ENCODE peak calls at places on chromosomes 16 and 17, in eight cellular contexts. S is CD8-positive, alpha-beta T cell; I is AG09319; A is ovary; E is Calu3; G is body of pancreas; F is WERI-Rb-1; B is HCT116. M is an unnamed sample.

GRCh38 chr16:10594312-10594950 is 14.0 kb upstream of the EMP2 start:
- DNase-seq in G (no peak), E (peak), I (no peak), S (no peak), F (no peak), B (no peak), A (no peak), M (no peak)

GRCh38 chr16:56990407-56991286 is 1.3 kb downstream of the NLRC5 start:
- DNase-seq in G (no peak), A (no peak), E (no peak), F (no peak), B (no peak), I (no peak), S (no peak), M (no peak)

GRCh38 chr17:77382966-77383612 is 242.3 kb downstream of the SEC14L1 start:
- DNase-seq in S (no peak), G (no peak), E (no peak), I (no peak), B (no peak), A (no peak), F (no peak), M (no peak)

GRCh38 chr16:46729326-46729995 is 18.7 kb downstream of the MYLK3 start:
- DNase-seq in F (no peak), G (no peak), B (no peak), E (no peak), S (no peak), I (no peak), A (no peak), M (no peak)

GRCh38 chr17:78739331-78739853 is 42.7 kb downstream of the CYTH1 start:
- DNase-seq in G (no peak), S (no peak), B (no peak), I (no peak), E (no peak), A (no peak), F (no peak), M (no peak)

GRCh38 chr16:67847064-67847861 is at the start of gene CENPT:
- DNase-seq in A (no peak), S (peak), B (no peak), G (peak), F (no peak), I (no peak), E (peak), M (peak)

GRCh38 chr16:30382398-30383015 is at the start of gene SEPTIN1:
- DNase-seq in B (no peak), S (peak), G (no peak), I (no peak), E (no peak), F (no peak), A (no peak), M (peak)

GRCh38 chr17:17078832-17079231 is 36.6 kb downstream of the MPRIP start:
- DNase-seq in G (no peak), A (no peak), B (no peak), E (no peak), F (no peak), I (no peak), S (no peak), M (no peak)

GRCh38 chr16:67384778-67385510 is 8.4 kb downstream of the TPPP3 start:
- DNase-seq in F (no peak), G (no peak), A (no peak), S (no peak), B (no peak), I (no peak), E (no peak), M (no peak)

GRCh38 chr17:62724398-62725146 is 83.5 kb downstream of the MARCHF10 start:
- DNase-seq in S (peak), G (no peak), A (no peak), I (no peak), F (no peak), B (no peak), E (no peak), M (peak)

GRCh38 chr17:36972186-36972686 is 23.5 kb downstream of the AATF start:
- DNase-seq in F (no peak), S (no peak), E (no peak), G (no peak), B (no peak), A (no peak), I (no peak), M (no peak)

GRCh38 chr17:41907633-41908539 is 10.9 kb downstream of the ACLY start:
- DNase-seq in I (no peak), G (peak), S (no peak), E (peak), A (no peak), B (no peak), F (peak), M (no peak)

GRCh38 chr17:46175891-46176290 is 17.3 kb downstream of the KANSL1 start:
- DNase-seq in S (no peak), F (no peak), B (no peak), G (no peak), A (no peak), E (no peak), I (no peak), M (no peak)

GRCh38 chr17:74141612-74142011 is 61.9 kb upstream of the RPL38 start:
- DNase-seq in F (no peak), B (no peak), I (no peak), S (no peak), A (no peak), E (no peak), G (no peak), M (no peak)

GRCh38 chr16:70434489-70435260 is 4.2 kb downstream of the ST3GAL2 start:
- DNase-seq in E (no peak), F (no peak), B (no peak), I (no peak), A (no peak), G (no peak), S (no peak), M (no peak)

GRCh38 chr16:10368984-10369551 is 16.8 kb upstream of the ATF7IP2 start:
- DNase-seq in S (no peak), A (no peak), F (peak), E (no peak), B (no peak), I (no peak), G (no peak), M (no peak)

GRCh38 chr17:7590743-7591142 is 849 bp upstream of the SOX15 start:
- DNase-seq in G (no peak), F (peak), B (no peak), E (no peak), S (no peak), I (no peak), A (no peak), M (no peak)

GRCh38 chr16:81478876-81479496 is 34.4 kb downstream of the CMIP start:
- DNase-seq in F (no peak), G (peak), I (no peak), B (no peak), E (no peak), S (no peak), A (no peak), M (peak)

GRCh38 chr16:85310868-85311585 is 198.8 kb upstream of the CIBAR2 start:
- DNase-seq in B (no peak), A (no peak), E (no peak), G (no peak), S (peak), F (peak), I (no peak), M (no peak)

GRCh38 chr17:8224891-8225812 is 14.8 kb upstream of the AURKB start:
- DNase-seq in F (no peak), E (no peak), S (no peak), G (no peak), A (no peak), B (no peak), I (no peak), M (no peak)

GRCh38 chr16:62190426-62190825 is 154.2 kb upstream of the CDH8 start:
- DNase-seq in I (no peak), G (no peak), E (no peak), A (no peak), F (no peak), B (no peak), S (no peak), M (no peak)

GRCh38 chr17:39737761-39738567 is at the start of gene GRB7:
- DNase-seq in S (no peak), F (no peak), B (peak), I (no peak), A (no peak), G (peak), E (peak), M (no peak)

GRCh38 chr17:31738488-31738887 is 120.6 kb downstream of the COPRS start:
- DNase-seq in B (no peak), S (no peak), F (no peak), I (no peak), A (no peak), G (no peak), E (no peak), M (no peak)

GRCh38 chr16:53837421-53837820 is 133.5 kb downstream of the FTO start:
- DNase-seq in A (no peak), G (no peak), E (no peak), F (no peak), I (no peak), B (no peak), S (no peak), M (no peak)

DNA sequence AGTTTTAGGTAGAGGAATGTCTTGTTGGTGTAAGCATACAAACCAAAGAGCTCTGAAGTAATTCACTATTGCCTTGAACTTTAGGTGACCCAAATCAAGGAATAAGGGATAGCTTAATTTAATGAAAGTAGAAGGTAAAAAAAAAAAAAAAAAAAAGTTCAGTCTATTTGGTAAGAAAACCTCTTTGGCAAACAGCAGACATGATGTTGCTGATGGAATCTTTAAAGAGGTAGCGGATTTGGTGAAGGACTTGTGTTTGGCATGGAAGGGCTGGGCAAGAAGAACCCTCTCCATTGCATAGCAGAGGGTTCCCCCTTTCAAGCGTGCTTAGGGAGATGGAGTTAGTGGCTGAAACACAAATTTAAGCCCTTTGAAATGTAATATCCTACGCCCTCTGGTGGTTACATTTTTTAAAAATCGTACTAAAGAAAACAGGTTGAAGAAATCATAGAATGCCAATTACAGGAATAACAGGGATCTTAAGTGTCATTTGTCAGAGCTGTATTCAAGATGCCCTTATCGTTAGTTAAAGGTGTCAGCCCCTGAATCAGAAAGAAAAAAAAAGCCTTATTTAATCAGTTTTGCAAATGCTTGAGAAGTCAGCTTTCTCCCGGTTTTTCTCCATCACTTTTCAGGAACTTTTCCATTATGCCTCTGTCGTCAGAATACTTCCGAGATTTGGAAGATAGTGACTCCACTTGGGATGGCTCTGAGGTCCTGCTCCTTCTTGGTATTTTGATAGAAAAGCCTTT is 383.1 kb downstream of the KCNJ2 start:
- DNase-seq in E (no peak), A (peak), G (no peak), I (peak), B (peak), S (no peak), F (peak), M (peak)
- TF ChIP-seq CTCF in E (peak), A (peak), G (peak), I (peak), B (peak), S (no peak), F (peak), M (peak)

GRCh38 chr17:75289122-75289831 is at the start of gene SLC25A19:
- DNase-seq in F (peak), E (peak), S (peak), A (peak), I (peak), B (peak), G (peak), M (peak)
- TF ChIP-seq CTCF in F (peak), E (no peak), S (no peak), A (no peak), I (peak), B (no peak), G (no peak), M (peak)

GRCh38 chr17:28119049-28119448 is 76.6 kb downstream of the NLK start:
- DNase-seq in G (no peak), I (no peak), E (no peak), F (no peak), B (no peak), A (no peak), S (no peak), M (no peak)
- TF ChIP-seq CTCF in G (no peak), I (no peak), E (no peak), F (no peak), B (no peak), A (no peak), S (no peak), M (no peak)

GRCh38 chr16:13101828-13102227 is 200.4 kb downstream of the SHISA9 start:
- DNase-seq in E (no peak), S (no peak), I (no peak), A (no peak), G (no peak), F (no peak), B (no peak), M (no peak)

GRCh38 chr16:13098536-13098935 is 197.1 kb downstream of the SHISA9 start:
- DNase-seq in E (no peak), F (no peak), A (no peak), B (no peak), G (no peak), S (no peak), I (no peak), M (no peak)

GRCh38 chr16:13099822-13100221 is 198.4 kb downstream of the SHISA9 start:
- DNase-seq in G (no peak), E (no peak), B (no peak), I (no peak), S (no peak), A (no peak), F (peak), M (no peak)

GRCh38 chr16:13102401-13102800 is 201.0 kb downstream of the SHISA9 start:
- DNase-seq in G (no peak), B (no peak), E (no peak), A (no peak), F (no peak), S (no peak), I (no peak), M (no peak)

GRCh38 chr16:13100970-13101369 is 199.6 kb downstream of the SHISA9 start:
- DNase-seq in A (no peak), F (no peak), B (no peak), E (no peak), I (no peak), S (no peak), G (no peak), M (no peak)
- TF ChIP-seq CTCF in A (no peak), F (no peak), B (no peak), E (no peak), I (no peak), S (no peak), G (no peak), M (no peak)

GRCh38 chr17:28320215-28321061 is 1.4 kb downstream of the TMEM97 start:
- DNase-seq in G (no peak), E (no peak), I (no peak), S (no peak), B (no peak), A (no peak), F (no peak), M (no peak)

GRCh38 chr17:28317099-28317964 is 1.7 kb upstream of the TMEM97 start:
- DNase-seq in E (no peak), F (no peak), I (no peak), A (no peak), S (no peak), B (no peak), G (no peak), M (no peak)

GRCh38 chr17:28315846-28316705 is 2.9 kb upstream of the TMEM97 start:
- DNase-seq in A (no peak), B (no peak), F (no peak), I (no peak), G (no peak), S (no peak), E (no peak), M (no peak)

GRCh38 chr17:28317965-28318758 is 838 bp upstream of the TMEM97 start:
- DNase-seq in E (no peak), F (no peak), A (no peak), S (no peak), G (no peak), B (no peak), I (no peak), M (no peak)

GRCh38 chr17:28318759-28319660 is at the start of gene TMEM97:
- DNase-seq in B (peak), E (peak), A (peak), I (peak), S (peak), G (peak), F (peak), M (peak)
- TF ChIP-seq CTCF in B (no peak), E (no peak), A (peak), I (peak), S (no peak), G (no peak), F (peak), M (no peak)

M was measured in GM10248.